ENCODE peak calls at places on chromosomes 2 and 18, in seven cellular contexts. N is GM04503; V is Peyer's patch; G is nephron progenitor cell; J is NCI-H510A treated with DMSO at 0.1 percent for 48 hours; E is putamen; D is stimulated activated CD4-positive, alpha-beta T cell treated with anti-CD3 and anti-CD28 coated beads, TNF-alpha, amount 100 ng/mL, for 24 hours. W is an unnamed sample.

GRCh38 chr2:189819297-189819704 is 35.1 kb downstream of the PMS1 start:
- DNase-seq in J (no peak), V (no peak), D (no peak), E (no peak), N (peak), G (no peak), W (no peak)

GRCh38 chr2:36530178-36530982 is 67.6 kb downstream of the FEZ2 start:
- DNase-seq in D (no peak), G (no peak), J (no peak), V (no peak), E (no peak), N (no peak), W (peak)

GRCh38 chr2:233418761-233419625 is 64.7 kb downstream of the DGKD start:
- DNase-seq in E (no peak), N (no peak), G (no peak), V (no peak), D (peak), J (no peak), W (peak)

GRCh38 chr2:39431592-39432316 is 5.3 kb downstream of the MAP4K3 start:
- DNase-seq in D (no peak), J (no peak), G (no peak), V (no peak), N (no peak), E (no peak), W (peak)

GRCh38 chr2:7766302-7766701 is 849.1 kb downstream of the RNF144A start:
- DNase-seq in N (no peak), V (no peak), E (no peak), J (no peak), G (no peak), D (peak), W (no peak)

GRCh38 chr18:57080479-57080878 is 66.4 kb upstream of the BOD1L2 start:
- DNase-seq in V (no peak), D (no peak), G (no peak), J (no peak), E (peak), N (no peak), W (peak)

GRCh38 chr2:128710770-128711169 is 392.1 kb upstream of the HS6ST1 start:
- DNase-seq in V (no peak), J (no peak), D (no peak), N (no peak), G (no peak), E (no peak), W (peak)

GRCh38 chr2:143533846-143534245 is 404.6 kb downstream of the ARHGAP15 start:
- DNase-seq in V (no peak), G (no peak), N (no peak), J (no peak), E (no peak), D (no peak), W (no peak)

W was measured in MV-4-11.